ENCODE peak calls at places on chromosomes 1 and 21, in nine cellular contexts. G is heart left ventricle; U is NCI-H2081; K is pancreas; C is hippocampal formation; D is A549; B is GM12865; F is activated CD4-positive, alpha-beta T cell treated with anti-CD3 and anti-CD28 coated beads, Interleukin-2, amount 10 ng/mL, durations not matched to agents 24 days and 14 days; S is NCI-H2029. R is an unnamed sample.

GRCh38 chr1:9241891-9242290 is 7.3 kb downstream of the H6PD start:
- DNase-seq in G (no peak), U (no peak), K (no peak), C (no peak), D (no peak), B (no peak), F (no peak), S (no peak), R (no peak)

GRCh38 chr21:33383056-33383888 is 19.9 kb upstream of the IFNGR2 start:
- DNase-seq in G (peak; percentile 65), U (no peak), K (no peak), C (no peak), D (peak; percentile 71), B (peak; percentile 98), F (peak; percentile 91), S (no peak), R (no peak)

GRCh38 chr1:198220428-198220827 is 63.6 kb downstream of the NEK7 start:
- DNase-seq in G (no peak), U (no peak), K (peak; percentile 42), C (no peak), D (peak; percentile 21), B (no peak), F (no peak), S (peak; percentile 19), R (no peak)

GRCh38 chr1:151992345-151993083 is 1.1 kb downstream of the S100A10 start:
- DNase-seq in G (peak; percentile 72), U (no peak), K (peak; percentile 70), C (no peak), D (peak; percentile 98), B (no peak), F (peak; percentile 71), S (peak; percentile 66), R (no peak)

GRCh38 chr1:86419277-86419903 is 4.6 kb upstream of the CLCA2 start:
- DNase-seq in G (no peak), U (peak; percentile 2), K (no peak), C (peak; percentile 26), D (peak; percentile 2), B (peak; percentile 62), F (peak; percentile 85), S (no peak), R (no peak)

GRCh38 chr1:16975838-16976237 is 4.6 kb downstream of the MFAP2 start:
- DNase-seq in G (no peak), U (no peak), K (no peak), C (no peak), D (no peak), B (no peak), F (no peak), S (no peak), R (no peak)

GRCh38 chr1:168372857-168373520 is 92.3 kb downstream of the TBX19 start:
- DNase-seq in G (no peak), U (no peak), K (no peak), C (no peak), D (no peak), B (no peak), F (no peak), S (no peak), R (no peak)

GRCh38 chr1:229227298-229227919 is 43.5 kb upstream of the RAB4A start:
- DNase-seq in G (peak; percentile 82), U (peak; percentile 83), K (peak; percentile 68), C (peak; percentile 76), D (peak; percentile 81), B (peak; percentile 73), F (peak; percentile 94), S (peak; percentile 64), R (peak; percentile 82)

GRCh38 chr1:165060285-165060793 is 296.2 kb downstream of the LMX1A start:
- DNase-seq in G (no peak), U (no peak), K (no peak), C (no peak), D (peak; percentile 44), B (no peak), F (no peak), S (no peak), R (no peak)

GRCh38 chr1:81387446-81387845 is 413.3 kb upstream of the ADGRL2 start:
- DNase-seq in G (no peak), U (no peak), K (no peak), C (no peak), D (no peak), B (no peak), F (no peak), S (no peak), R (no peak)

GRCh38 chr1:53246261-53247134 is 8.2 kb upstream of the MAGOH start:
- DNase-seq in G (no peak), U (no peak), K (no peak), C (no peak), D (no peak), B (no peak), F (no peak), S (no peak), R (no peak)

GRCh38 chr1:17119744-17120482 is 662 bp upstream of the PADI2 start:
- DNase-seq in G (no peak), U (no peak), K (no peak), C (no peak), D (no peak), B (peak; percentile 69), F (no peak), S (no peak), R (no peak)

GRCh38 chr1:153841463-153841994 is 66.3 kb downstream of the SLC27A3 start:
- DNase-seq in G (no peak), U (no peak), K (no peak), C (no peak), D (no peak), B (no peak), F (no peak), S (no peak), R (no peak)

GRCh38 chr1:223008808-223009207 is 134.2 kb downstream of the TLR5 start:
- DNase-seq in G (no peak), U (no peak), K (no peak), C (no peak), D (no peak), B (no peak), F (no peak), S (no peak), R (no peak)

GRCh38 chr1:60904079-60904852 is 178.1 kb upstream of the NFIA start:
- DNase-seq in G (peak; percentile 71), U (no peak), K (no peak), C (no peak), D (no peak), B (no peak), F (no peak), S (peak; percentile 18), R (no peak)

GRCh38 chr1:175757381-175758015 is 14.1 kb upstream of the TNR start:
- DNase-seq in G (no peak), U (no peak), K (peak; percentile 12), C (no peak), D (peak; percentile 42), B (peak; percentile 55), F (peak; percentile 71), S (no peak), R (no peak)

GRCh38 chr1:38611661-38612211 is 247.8 kb downstream of the RRAGC start:
- DNase-seq in G (no peak), U (no peak), K (no peak), C (no peak), D (no peak), B (no peak), F (no peak), S (no peak), R (no peak)

GRCh38 chr1:246769306-246769705 is 45.1 kb downstream of the SCCPDH start:
- DNase-seq in G (no peak), U (no peak), K (no peak), C (no peak), D (no peak), B (no peak), F (no peak), S (no peak), R (no peak)

GRCh38 chr1:44225761-44226160 is 12.5 kb downstream of the DMAP1 start:
- DNase-seq in G (no peak), U (no peak), K (no peak), C (no peak), D (peak; percentile 26), B (no peak), F (no peak), S (no peak), R (no peak)

GRCh38 chr1:91736146-91736998 is 149.6 kb downstream of the TGFBR3 start:
- DNase-seq in G (no peak), U (no peak), K (no peak), C (no peak), D (no peak), B (no peak), F (no peak), S (no peak), R (no peak)

GRCh38 chr1:189929501-189930099 is 548.1 kb downstream of the BRINP3 start:
- DNase-seq in G (no peak), U (no peak), K (peak; percentile 63), C (no peak), D (no peak), B (no peak), F (no peak), S (no peak), R (no peak)

GRCh38 chr1:100353073-100353801 is 931 bp downstream of the CDC14A start:
- DNase-seq in G (peak; percentile 43), U (no peak), K (no peak), C (no peak), D (no peak), B (peak; percentile 68), F (peak; percentile 83), S (no peak), R (no peak)

GRCh38 chr1:197363855-197364254 is 95.8 kb downstream of the CRB1 start:
- DNase-seq in G (no peak), U (no peak), K (no peak), C (no peak), D (no peak), B (no peak), F (no peak), S (no peak), R (no peak)

GRCh38 chr21:27525780-27526179 is 558.9 kb upstream of the ADAMTS5 start:
- DNase-seq in G (no peak), U (no peak), K (no peak), C (no peak), D (no peak), B (no peak), F (no peak), S (no peak), R (no peak)

GRCh38 chr1:30976143-30976542 is 67.6 kb upstream of the SDC3 start:
- DNase-seq in G (no peak), U (no peak), K (no peak), C (no peak), D (no peak), B (no peak), F (no peak), S (no peak), R (no peak)

GRCh38 chr1:202671388-202671787 is 38.9 kb downstream of the SYT2 start:
- DNase-seq in G (no peak), U (peak; percentile 6), K (peak; percentile 56), C (no peak), D (no peak), B (no peak), F (no peak), S (peak; percentile 65), R (no peak)

GRCh38 chr1:209045326-209046057 is 538.0 kb upstream of the CAMK1G start:
- DNase-seq in G (no peak), U (no peak), K (peak; percentile 82), C (no peak), D (no peak), B (no peak), F (no peak), S (peak; percentile 35), R (no peak)

GRCh38 chr1:22252248-22252647 is 109.4 kb upstream of the WNT4 start:
- DNase-seq in G (no peak), U (no peak), K (no peak), C (no peak), D (no peak), B (no peak), F (no peak), S (no peak), R (no peak)

GRCh38 chr1:28510350-28511223 is 4.7 kb downstream of the RCC1 start:
- DNase-seq in G (no peak), U (no peak), K (no peak), C (no peak), D (peak; percentile 40), B (peak; percentile 84), F (peak; percentile 64), S (no peak), R (no peak)

GRCh38 chr21:30206551-30207251 is 9.2 kb downstream of the CLDN8 start:
- DNase-seq in G (no peak), U (no peak), K (no peak), C (no peak), D (peak; percentile 48), B (no peak), F (no peak), S (no peak), R (no peak)

GRCh38 chr1:183070923-183071618 is 47.9 kb downstream of the LAMC1 start:
- DNase-seq in G (no peak), U (no peak), K (no peak), C (no peak), D (no peak), B (peak; percentile 92), F (no peak), S (no peak), R (no peak)